ENCODE peak calls at places on chromosomes 4 and X, in seven cellular contexts. R is mucosa of descending colon; D is left lobe of liver; Q is aorta; L is stimulated activated naive CD8-positive, alpha-beta T cell treated with anti-CD3 and anti-CD28 coated beads, Interleukin-15, Interleukin-2, amounts not matched to agents 100 U/mL and 50 U/mL, for 24 hours; S is effector CD4-positive, alpha-beta T cell; E is activated CD4-positive, alpha-beta T cell treated with anti-CD3 and anti-CD28 coated beads, Interleukin-2, amount 50 U/mL, for 4 hours. I is an unnamed sample.

GRCh38 chrX:3748052-3748559 is 34.7 kb upstream of the PRKX start:
- DNase-seq in R (no peak), D (no peak), Q (no peak), L (no peak), S (no peak), E (no peak), I (no peak)

GRCh38 chr4:184329235-184330007 is 111.7 kb upstream of the ENPP6 start:
- DNase-seq in R (no peak), D (no peak), Q (no peak), L (no peak), S (no peak), E (no peak), I (no peak)

GRCh38 chrX:46904626-46905025 is 7.6 kb upstream of the JADE3 start:
- DNase-seq in R (no peak), D (no peak), Q (no peak), L (no peak), S (no peak), E (no peak), I (no peak)

GRCh38 chr4:65559270-65559669 is 111.0 kb downstream of the EPHA5 start:
- DNase-seq in R (no peak), D (no peak), Q (no peak), L (no peak), S (no peak), E (no peak), I (no peak)

GRCh38 chrX:11137543-11138139 is 26.5 kb downstream of the HCCS start:
- DNase-seq in R (no peak), D (no peak), Q (no peak), L (no peak), S (no peak), E (no peak), I (no peak)

GRCh38 chr4:105461221-105462041 is 12.4 kb downstream of the PPA2 start:
- DNase-seq in R (no peak), D (no peak), Q (no peak), L (no peak), S (no peak), E (no peak), I (no peak)

GRCh38 chrX:7158468-7158990 is 10.6 kb upstream of the PUDP start:
- DNase-seq in R (no peak), D (no peak), Q (no peak), L (no peak), S (no peak), E (no peak), I (no peak)

GRCh38 chrX:153766098-153766817 is 2.2 kb downstream of the PLXNB3 start:
- DNase-seq in R (peak), D (no peak), Q (peak), L (peak), S (no peak), E (no peak), I (no peak)

GRCh38 chrX:42751573-42751972 is 26.4 kb downstream of the PPP1R2C start:
- DNase-seq in R (no peak), D (no peak), Q (no peak), L (no peak), S (no peak), E (no peak), I (no peak)

GRCh38 chr4:85734446-85734845 is 259.5 kb downstream of the ARHGAP24 start:
- DNase-seq in R (no peak), D (no peak), Q (no peak), L (no peak), S (no peak), E (no peak), I (no peak)

GRCh38 chrX:42131856-42132255 is 208.5 kb upstream of the CASK start:
- DNase-seq in R (no peak), D (no peak), Q (no peak), L (no peak), S (no peak), E (no peak), I (no peak)

GRCh38 chr4:185215261-185215660 is 5.9 kb downstream of the SNX25 start:
- DNase-seq in R (no peak), D (no peak), Q (no peak), L (no peak), S (no peak), E (no peak), I (no peak)

GRCh38 chr4:39305902-39306677 is 60.1 kb downstream of the RFC1 start:
- DNase-seq in R (no peak), D (no peak), Q (no peak), L (no peak), S (no peak), E (no peak), I (no peak)

GRCh38 chr4:113449407-113449974 is 312.0 kb downstream of the CAMK2D start:
- DNase-seq in R (no peak), D (no peak), Q (no peak), L (no peak), S (no peak), E (no peak), I (no peak)

GRCh38 chrX:115413246-115413878 is 123.8 kb downstream of the LUZP4 start:
- DNase-seq in R (no peak), D (no peak), Q (no peak), L (no peak), S (no peak), E (no peak), I (no peak)

GRCh38 chrX:110512341-110512740 is 153.7 kb downstream of the RTL9 start:
- DNase-seq in R (no peak), D (no peak), Q (no peak), L (no peak), S (no peak), E (no peak), I (no peak)

GRCh38 chrX:39688576-39689373 is 409.0 kb downstream of the BCOR start:
- DNase-seq in R (peak), D (peak), Q (peak), L (peak), S (no peak), E (no peak), I (peak)

GRCh38 chr4:16129336-16129735 is 45.5 kb upstream of the PROM1 start:
- DNase-seq in R (no peak), D (no peak), Q (no peak), L (no peak), S (no peak), E (no peak), I (no peak)

GRCh38 chrX:40423299-40423698 is 157.5 kb upstream of the ATP6AP2 start:
- DNase-seq in R (no peak), D (no peak), Q (no peak), L (no peak), S (no peak), E (no peak), I (no peak)

GRCh38 chr4:105088110-105088879 is 58.4 kb upstream of the TET2 start:
- DNase-seq in R (no peak), D (no peak), Q (no peak), L (no peak), S (no peak), E (no peak), I (no peak)

GRCh38 chrX:103628386-103629290 is at the start of gene TCEAL1:
- DNase-seq in R (peak), D (peak), Q (peak), L (peak), S (no peak), E (no peak), I (peak)

GRCh38 chr4:147942729-147943128 is 210.8 kb downstream of the ARHGAP10 start:
- DNase-seq in R (no peak), D (no peak), Q (no peak), L (no peak), S (no peak), E (no peak), I (no peak)

GRCh38 chr4:2073808-2074481 is 14.8 kb downstream of the NAT8L start:
- DNase-seq in R (no peak), D (no peak), Q (peak), L (no peak), S (no peak), E (no peak), I (peak)

GRCh38 chr4:139603576-139604387 is 47.8 kb upstream of the SETD7 start:
- DNase-seq in R (no peak), D (no peak), Q (no peak), L (peak), S (peak), E (no peak), I (peak)

GRCh38 chr4:73978886-73979285 is 2.9 kb downstream of the PF4 start:
- DNase-seq in R (no peak), D (no peak), Q (no peak), L (no peak), S (no peak), E (no peak), I (no peak)

GRCh38 chrX:53188763-53189162 is 36.2 kb downstream of the KDM5C start:
- DNase-seq in R (no peak), D (no peak), Q (no peak), L (peak), S (no peak), E (no peak), I (no peak)

GRCh38 chrX:7090506-7091095 is 56.9 kb upstream of the STS start:
- DNase-seq in R (no peak), D (peak), Q (no peak), L (no peak), S (no peak), E (no peak), I (no peak)

GRCh38 chrX:134171661-134172587 is 65.1 kb upstream of the CCDC160 start:
- DNase-seq in R (peak), D (no peak), Q (peak), L (peak), S (no peak), E (peak), I (peak)

GRCh38 chrX:49165901-49166881 is 3.6 kb downstream of the MAGIX start:
- DNase-seq in R (peak), D (peak), Q (peak), L (peak), S (peak), E (peak), I (peak)

I was measured in endothelial cell.